ENCODE peak calls at places on chromosomes 5 and 9, in eight cellular contexts. One of them, this sample, is unnamed.

GRCh38 chr5:96402500-96402899 is 30.5 kb downstream of the PCSK1 start:
- DNase-seq in LoVo: no peak
- DNase-seq in NCI-H2081: no peak
- DNase-seq in stimulated activated CD8-positive, alpha-beta memory T cell treated with anti-CD3 and anti-CD28 coated beads, Interleukin-4, amount 100 ng/mL, for 1 hour: no peak
- DNase-seq in T-helper 1 cell: no peak
- DNase-seq in amygdala: no peak
- DNase-seq in psoas muscle: no peak
- DNase-seq in substantia nigra: no peak
- DNase-seq in this sample: no peak

GRCh38 chr5:572398-573019 is 39.6 kb upstream of the CEP72 start:
- DNase-seq in T-helper 1 cell: no peak
- DNase-seq in stimulated activated CD8-positive, alpha-beta memory T cell treated with anti-CD3 and anti-CD28 coated beads, Interleukin-4, amount 100 ng/mL, for 1 hour: no peak
- DNase-seq in psoas muscle: no peak
- DNase-seq in LoVo: no peak
- DNase-seq in substantia nigra: no peak
- DNase-seq in amygdala: no peak
- DNase-seq in NCI-H2081: peak
- DNase-seq in this sample: no peak

GRCh38 chr5:38046093-38046492 is 206.3 kb upstream of the GDNF start:
- DNase-seq in NCI-H2081: no peak
- DNase-seq in stimulated activated CD8-positive, alpha-beta memory T cell treated with anti-CD3 and anti-CD28 coated beads, Interleukin-4, amount 100 ng/mL, for 1 hour: no peak
- DNase-seq in psoas muscle: peak
- DNase-seq in LoVo: no peak
- DNase-seq in amygdala: no peak
- DNase-seq in T-helper 1 cell: no peak
- DNase-seq in substantia nigra: no peak
- DNase-seq in this sample: no peak

GRCh38 chr9:135174981-135175380 is 87.5 kb downstream of the OLFM1 start:
- DNase-seq in LoVo: no peak
- DNase-seq in NCI-H2081: no peak
- DNase-seq in substantia nigra: no peak
- DNase-seq in psoas muscle: no peak
- DNase-seq in T-helper 1 cell: no peak
- DNase-seq in amygdala: no peak
- DNase-seq in stimulated activated CD8-positive, alpha-beta memory T cell treated with anti-CD3 and anti-CD28 coated beads, Interleukin-4, amount 100 ng/mL, for 1 hour: no peak
- DNase-seq in this sample: no peak

GRCh38 chr5:77367733-77368132 is 124.4 kb downstream of the WDR41 start:
- DNase-seq in LoVo: peak
- DNase-seq in NCI-H2081: no peak
- DNase-seq in substantia nigra: no peak
- DNase-seq in T-helper 1 cell: no peak
- DNase-seq in amygdala: no peak
- DNase-seq in stimulated activated CD8-positive, alpha-beta memory T cell treated with anti-CD3 and anti-CD28 coated beads, Interleukin-4, amount 100 ng/mL, for 1 hour: no peak
- DNase-seq in psoas muscle: no peak
- DNase-seq in this sample: no peak

GRCh38 chr9:126615251-126615790 is 1.6 kb downstream of the LMX1B start:
- DNase-seq in NCI-H2081: peak
- DNase-seq in psoas muscle: no peak
- DNase-seq in stimulated activated CD8-positive, alpha-beta memory T cell treated with anti-CD3 and anti-CD28 coated beads, Interleukin-4, amount 100 ng/mL, for 1 hour: no peak
- DNase-seq in LoVo: no peak
- DNase-seq in amygdala: no peak
- DNase-seq in T-helper 1 cell: no peak
- DNase-seq in substantia nigra: no peak
- DNase-seq in this sample: no peak

GRCh38 chr9:19484699-19485098 is 75.9 kb downstream of the ACER2 start:
- DNase-seq in T-helper 1 cell: no peak
- DNase-seq in stimulated activated CD8-positive, alpha-beta memory T cell treated with anti-CD3 and anti-CD28 coated beads, Interleukin-4, amount 100 ng/mL, for 1 hour: no peak
- DNase-seq in psoas muscle: no peak
- DNase-seq in LoVo: no peak
- DNase-seq in amygdala: no peak
- DNase-seq in substantia nigra: no peak
- DNase-seq in NCI-H2081: no peak
- DNase-seq in this sample: peak

GRCh38 chr9:109108318-109108717 is 11.4 kb downstream of the TMEM245 start:
- DNase-seq in NCI-H2081: no peak
- DNase-seq in psoas muscle: no peak
- DNase-seq in stimulated activated CD8-positive, alpha-beta memory T cell treated with anti-CD3 and anti-CD28 coated beads, Interleukin-4, amount 100 ng/mL, for 1 hour: no peak
- DNase-seq in T-helper 1 cell: no peak
- DNase-seq in LoVo: no peak
- DNase-seq in substantia nigra: no peak
- DNase-seq in amygdala: no peak
- DNase-seq in this sample: no peak

GRCh38 chr5:150309898-150310269 is 7.2 kb upstream of the ARSI start:
- DNase-seq in psoas muscle: no peak
- DNase-seq in stimulated activated CD8-positive, alpha-beta memory T cell treated with anti-CD3 and anti-CD28 coated beads, Interleukin-4, amount 100 ng/mL, for 1 hour: no peak
- DNase-seq in T-helper 1 cell: no peak
- DNase-seq in LoVo: no peak
- DNase-seq in amygdala: no peak
- DNase-seq in substantia nigra: no peak
- DNase-seq in NCI-H2081: no peak
- DNase-seq in this sample: no peak

GRCh38 chr5:23506329-23507236 is 826 bp upstream of the PRDM9 start:
- DNase-seq in substantia nigra: no peak
- DNase-seq in amygdala: no peak
- DNase-seq in NCI-H2081: no peak
- DNase-seq in psoas muscle: no peak
- DNase-seq in stimulated activated CD8-positive, alpha-beta memory T cell treated with anti-CD3 and anti-CD28 coated beads, Interleukin-4, amount 100 ng/mL, for 1 hour: no peak
- DNase-seq in LoVo: no peak
- DNase-seq in T-helper 1 cell: no peak
- DNase-seq in this sample: no peak

GRCh38 chr9:26710008-26710407 is 182.6 kb downstream of the CAAP1 start:
- DNase-seq in NCI-H2081: no peak
- DNase-seq in LoVo: no peak
- DNase-seq in substantia nigra: no peak
- DNase-seq in amygdala: no peak
- DNase-seq in T-helper 1 cell: no peak
- DNase-seq in psoas muscle: no peak
- DNase-seq in stimulated activated CD8-positive, alpha-beta memory T cell treated with anti-CD3 and anti-CD28 coated beads, Interleukin-4, amount 100 ng/mL, for 1 hour: no peak
- DNase-seq in this sample: no peak

GRCh38 chr9:68708513-68708912 is 3.5 kb downstream of the PIP5K1B start:
- DNase-seq in T-helper 1 cell: no peak
- DNase-seq in substantia nigra: no peak
- DNase-seq in NCI-H2081: no peak
- DNase-seq in psoas muscle: no peak
- DNase-seq in LoVo: no peak
- DNase-seq in amygdala: no peak
- DNase-seq in stimulated activated CD8-positive, alpha-beta memory T cell treated with anti-CD3 and anti-CD28 coated beads, Interleukin-4, amount 100 ng/mL, for 1 hour: no peak
- DNase-seq in this sample: no peak

GRCh38 chr9:7570107-7570720 is 229.4 kb downstream of the DMAC1 start:
- DNase-seq in psoas muscle: no peak
- DNase-seq in NCI-H2081: peak
- DNase-seq in T-helper 1 cell: peak
- DNase-seq in amygdala: no peak
- DNase-seq in LoVo: peak
- DNase-seq in stimulated activated CD8-positive, alpha-beta memory T cell treated with anti-CD3 and anti-CD28 coated beads, Interleukin-4, amount 100 ng/mL, for 1 hour: peak
- DNase-seq in substantia nigra: peak
- DNase-seq in this sample: no peak

GRCh38 chr5:20538341-20538740 is 550.3 kb upstream of the CDH18 start:
- DNase-seq in stimulated activated CD8-positive, alpha-beta memory T cell treated with anti-CD3 and anti-CD28 coated beads, Interleukin-4, amount 100 ng/mL, for 1 hour: no peak
- DNase-seq in T-helper 1 cell: no peak
- DNase-seq in LoVo: no peak
- DNase-seq in amygdala: no peak
- DNase-seq in psoas muscle: no peak
- DNase-seq in NCI-H2081: no peak
- DNase-seq in substantia nigra: no peak
- DNase-seq in this sample: no peak

GRCh38 chr5:152529456-152529855 is 124.4 kb upstream of the NMUR2 start:
- DNase-seq in stimulated activated CD8-positive, alpha-beta memory T cell treated with anti-CD3 and anti-CD28 coated beads, Interleukin-4, amount 100 ng/mL, for 1 hour: no peak
- DNase-seq in amygdala: no peak
- DNase-seq in substantia nigra: no peak
- DNase-seq in LoVo: no peak
- DNase-seq in NCI-H2081: no peak
- DNase-seq in psoas muscle: no peak
- DNase-seq in T-helper 1 cell: no peak
- DNase-seq in this sample: no peak

GRCh38 chr9:114153761-114154596 is 1.4 kb upstream of the COL27A1 start:
- DNase-seq in amygdala: no peak
- DNase-seq in LoVo: no peak
- DNase-seq in stimulated activated CD8-positive, alpha-beta memory T cell treated with anti-CD3 and anti-CD28 coated beads, Interleukin-4, amount 100 ng/mL, for 1 hour: no peak
- DNase-seq in NCI-H2081: no peak
- DNase-seq in substantia nigra: no peak
- DNase-seq in psoas muscle: peak
- DNase-seq in T-helper 1 cell: no peak
- DNase-seq in this sample: no peak

GRCh38 chr5:134051305-134051704 is 46.5 kb upstream of the VDAC1 start:
- DNase-seq in stimulated activated CD8-positive, alpha-beta memory T cell treated with anti-CD3 and anti-CD28 coated beads, Interleukin-4, amount 100 ng/mL, for 1 hour: no peak
- DNase-seq in psoas muscle: no peak
- DNase-seq in amygdala: no peak
- DNase-seq in T-helper 1 cell: no peak
- DNase-seq in LoVo: no peak
- DNase-seq in substantia nigra: no peak
- DNase-seq in NCI-H2081: no peak
- DNase-seq in this sample: no peak

GRCh38 chr9:68999393-69000105 is 14.4 kb downstream of the PRKACG start:
- DNase-seq in stimulated activated CD8-positive, alpha-beta memory T cell treated with anti-CD3 and anti-CD28 coated beads, Interleukin-4, amount 100 ng/mL, for 1 hour: peak
- DNase-seq in NCI-H2081: peak
- DNase-seq in substantia nigra: peak
- DNase-seq in LoVo: peak
- DNase-seq in T-helper 1 cell: peak
- DNase-seq in psoas muscle: no peak
- DNase-seq in amygdala: peak
- DNase-seq in this sample: peak

This sample was measured in caudate nucleus.